ENCODE peak calls at places on chromosomes 1 and 21, in eight cellular contexts. A is T-helper 1 cell; K is occipital lobe; G is activated T-cell treated with anti-CD3 and anti-CD28 coated beads for 24 hours; C is stimulated activated CD4-positive, alpha-beta T cell treated with anti-CD3 and anti-CD28 coated beads, Interleukin-12 subunit alpha, Interleukin-12 subunit beta, amount 100 ng/mL, for 48 hours; J is C1 segment of cervical spinal cord; T is GM20000; R is endothelial cell. F is an unnamed sample.

GRCh38 chr1:151210830-151211229 is 12.5 kb downstream of the PIP5K1A start:
- DNase-seq in C (no peak), A (no peak), R (no peak), G (no peak), T (no peak), K (no peak), J (no peak), F (no peak)

GRCh38 chr1:200139661-200140250 is 112.2 kb downstream of the NR5A2 start:
- DNase-seq in C (no peak), A (no peak), R (peak), K (no peak), J (no peak), G (peak), T (peak), F (no peak)

GRCh38 chr1:34199927-34200326 is 23.2 kb downstream of the C1orf94 start:
- DNase-seq in R (no peak), G (no peak), A (no peak), K (no peak), J (no peak), C (no peak), T (no peak), F (no peak)

GRCh38 chr1:154006136-154006535 is 15.6 kb downstream of the RPS27 start:
- DNase-seq in T (no peak), J (no peak), C (no peak), R (no peak), A (no peak), G (no peak), K (no peak), F (no peak)

GRCh38 chr1:207803678-207804077 is 51.8 kb downstream of the CD46 start:
- DNase-seq in G (no peak), J (no peak), C (no peak), T (no peak), K (no peak), R (no peak), A (no peak), F (no peak)

GRCh38 chr1:154154534-154155181 is at the start of gene NUP210L:
- DNase-seq in R (peak), C (no peak), G (no peak), K (no peak), T (no peak), J (peak), A (no peak), F (no peak)

GRCh38 chr1:15916417-15916816 is 59.5 kb downstream of the ZBTB17 start:
- DNase-seq in R (no peak), A (no peak), C (no peak), T (no peak), G (no peak), J (no peak), K (no peak), F (no peak)

GRCh38 chr1:241964550-241965241 is 7.1 kb downstream of the BECN2 start:
- DNase-seq in J (no peak), G (no peak), T (no peak), K (no peak), R (no peak), C (no peak), A (no peak), F (no peak)

GRCh38 chr1:208254862-208255261 is 10.7 kb upstream of the PLXNA2 start:
- DNase-seq in J (no peak), C (no peak), G (no peak), K (no peak), R (no peak), A (no peak), T (no peak), F (no peak)

GRCh38 chr1:221694109-221694508 is 47.8 kb downstream of the DUSP10 start:
- DNase-seq in G (no peak), J (no peak), R (no peak), A (no peak), K (no peak), C (no peak), T (no peak), F (no peak)

GRCh38 chr21:39048574-39048973 is 134.7 kb downstream of the PSMG1 start:
- DNase-seq in J (no peak), T (no peak), K (no peak), R (no peak), C (no peak), G (no peak), A (no peak), F (no peak)

GRCh38 chr1:233912909-233913308 is 8.4 kb downstream of the SLC35F3 start:
- DNase-seq in C (no peak), T (no peak), R (no peak), J (no peak), G (no peak), A (no peak), K (no peak), F (no peak)

GRCh38 chr21:34644815-34645214 is 24.0 kb upstream of the CLIC6 start:
- DNase-seq in J (no peak), R (no peak), C (no peak), G (no peak), K (no peak), T (no peak), A (no peak), F (no peak)

GRCh38 chr1:93180723-93181613 is at the start of gene CCDC18:
- DNase-seq in J (no peak), A (no peak), G (no peak), R (peak), C (peak), K (no peak), T (peak), F (peak)

GRCh38 chr1:67853704-67854103 is 20.4 kb upstream of the GNG12 start:
- DNase-seq in T (peak), K (no peak), A (no peak), J (peak), C (no peak), G (no peak), R (peak), F (no peak)

GRCh38 chr1:67795179-67795916 is 37.9 kb downstream of the GNG12 start:
- DNase-seq in T (no peak), R (no peak), J (no peak), K (no peak), A (no peak), G (no peak), C (no peak), F (no peak)

GRCh38 chr1:92691937-92692336 is 93.0 kb downstream of the EVI5 start:
- DNase-seq in A (no peak), K (no peak), C (no peak), J (no peak), T (peak), R (no peak), G (no peak), F (no peak)

GRCh38 chr21:23003951-23004350 is 2005.7 kb downstream of the NCAM2 start:
- DNase-seq in K (no peak), R (no peak), T (no peak), G (no peak), C (no peak), A (no peak), J (no peak), F (no peak)

GRCh38 chr21:25186278-25186677 is 421.0 kb downstream of the MRPL39 start:
- DNase-seq in A (no peak), K (no peak), G (no peak), R (no peak), J (no peak), C (no peak), T (no peak), F (peak)

GRCh38 chr1:41483960-41484844 is at the start of gene EDN2:
- DNase-seq in J (no peak), R (no peak), A (no peak), T (no peak), G (no peak), K (no peak), C (no peak), F (no peak)

GRCh38 chr1:7464736-7465135 is 306.4 kb upstream of the VAMP3 start:
- DNase-seq in A (no peak), J (no peak), G (no peak), T (no peak), R (no peak), K (no peak), C (no peak), F (no peak)

GRCh38 chr1:7961199-7962010 is at the start of gene PARK7:
- DNase-seq in K (peak), A (peak), G (peak), J (peak), C (peak), T (peak), R (peak), F (peak)

GRCh38 chr1:34740161-34740875 is 14.5 kb upstream of the GJB5 start:
- DNase-seq in A (no peak), G (no peak), C (no peak), R (no peak), T (no peak), J (no peak), K (no peak), F (no peak)

GRCh38 chr1:5999711-6000443 is 7.7 kb upstream of the NPHP4 start:
- DNase-seq in R (no peak), G (no peak), T (no peak), J (no peak), K (no peak), C (no peak), A (peak), F (no peak)

GRCh38 chr1:196114193-196114592 is 494.0 kb downstream of the KCNT2 start:
- DNase-seq in K (no peak), C (no peak), T (no peak), J (no peak), A (no peak), R (no peak), G (no peak), F (no peak)

GRCh38 chr1:58780586-58781452 is 3.0 kb downstream of the JUN start:
- DNase-seq in C (no peak), T (no peak), A (peak), G (no peak), K (no peak), R (no peak), J (no peak), F (no peak)

GRCh38 chr1:209890606-209891330 is 47.2 kb upstream of the SYT14 start:
- DNase-seq in K (no peak), J (no peak), A (no peak), C (no peak), T (no peak), R (no peak), G (no peak), F (no peak)

GRCh38 chr1:46530791-46531409 is 20.5 kb downstream of the KNCN start:
- DNase-seq in R (no peak), K (no peak), A (no peak), J (no peak), G (no peak), T (no peak), C (no peak), F (no peak)

GRCh38 chr1:160781129-160781808 is 14.7 kb upstream of the LY9 start:
- DNase-seq in G (no peak), R (no peak), C (no peak), J (no peak), K (no peak), T (no peak), A (no peak), F (no peak)

GRCh38 chr1:229191066-229191674 is 79.7 kb upstream of the RAB4A start:
- DNase-seq in K (no peak), A (no peak), C (no peak), G (no peak), R (no peak), J (no peak), T (no peak), F (no peak)

GRCh38 chr1:88768816-88769215 is 84.7 kb downstream of the PKN2 start:
- DNase-seq in A (no peak), J (no peak), C (no peak), G (no peak), K (no peak), R (no peak), T (no peak), F (no peak)

GRCh38 chr1:64478594-64479248 is 8.8 kb downstream of the CACHD1 start:
- DNase-seq in K (no peak), T (no peak), A (no peak), J (no peak), C (no peak), G (no peak), R (no peak), F (no peak)